ENCODE peak calls at places on chromosomes 7 and 10, in nine cellular contexts. U is EL; A is sciatic nerve; X is Ammon's horn; D is testis; B is stimulated activated CD4-positive, alpha-beta T cell treated with anti-CD3 and anti-CD28 coated beads, TNF-alpha, amount 100 ng/mL, for 1 hour; P is posterior cingulate gyrus; N is left cardiac atrium; H is left ventricle myocardium superior. L is an unnamed sample.

GRCh38 chr7:31747553-31747952 is 60.5 kb downstream of the PPP1R17 start:
- DNase-seq in N (no peak), U (peak), B (no peak), H (no peak), X (no peak), P (no peak), D (no peak), A (no peak), L (no peak)

GRCh38 chr7:150962743-150963399 is 15.2 kb downstream of the KCNH2 start:
- DNase-seq in P (peak), D (peak), A (no peak), H (peak), U (peak), X (peak), N (peak), B (no peak), L (peak)

GRCh38 chr10:110363572-110364411 is 59.1 kb upstream of the SMNDC1 start:
- DNase-seq in P (peak), N (no peak), A (no peak), X (peak), U (no peak), H (no peak), B (no peak), D (peak), L (no peak)

GRCh38 chr7:18421297-18422004 is 74.1 kb upstream of the HDAC9 start:
- DNase-seq in A (no peak), B (no peak), X (no peak), P (no peak), N (no peak), D (no peak), H (no peak), U (no peak), L (no peak)

GRCh38 chr10:72242675-72243074 is 26.6 kb upstream of the ASCC1 start:
- DNase-seq in D (peak), X (peak), H (peak), B (no peak), P (peak), A (peak), N (peak), U (no peak), L (peak)

GRCh38 chr7:75993689-75994387 is 557 bp downstream of the TMEM120A start:
- DNase-seq in A (peak), B (no peak), P (peak), N (peak), H (peak), U (peak), D (peak), X (peak), L (peak)

GRCh38 chr7:35617076-35617475 is 77.9 kb downstream of the HERPUD2 start:
- DNase-seq in U (peak), N (no peak), A (no peak), H (no peak), B (no peak), X (no peak), P (no peak), D (no peak), L (no peak)

GRCh38 chr10:45505336-45505735 is 131.3 kb downstream of the ALOX5 start:
- DNase-seq in B (no peak), P (no peak), U (no peak), D (no peak), X (no peak), A (no peak), H (no peak), N (no peak), L (no peak)

GRCh38 chr10:112352044-112352443 is 21.9 kb upstream of the ACSL5 start:
- DNase-seq in X (no peak), P (no peak), B (no peak), D (no peak), A (no peak), N (no peak), U (no peak), H (no peak), L (no peak)

GRCh38 chr7:105003875-105004510 is 10.0 kb upstream of the KMT2E start:
- DNase-seq in X (no peak), D (no peak), A (no peak), P (no peak), H (no peak), N (no peak), U (no peak), B (no peak), L (no peak)

GRCh38 chr7:4613855-4614548 is 68.1 kb upstream of the FOXK1 start:
- DNase-seq in A (no peak), X (no peak), N (no peak), P (peak), H (peak), U (peak), D (peak), B (no peak), L (no peak)

GRCh38 chr10:129725482-129725881 is 238.6 kb downstream of the EBF3 start:
- DNase-seq in P (peak), X (no peak), B (no peak), U (no peak), A (no peak), N (no peak), H (no peak), D (no peak), L (no peak)

GRCh38 chr7:27099839-27100225 is 2.7 kb downstream of the HOXA2 start:
- DNase-seq in P (no peak), N (no peak), X (no peak), U (no peak), D (no peak), B (no peak), A (no peak), H (no peak), L (no peak)

GRCh38 chr10:91090761-91091529 is 129.5 kb upstream of the PCGF5 start:
- DNase-seq in N (no peak), X (peak), A (no peak), B (no peak), P (no peak), H (no peak), U (no peak), D (no peak), L (no peak)

GRCh38 chr10:97673736-97674525 is 13.1 kb downstream of the AVPI1 start:
- DNase-seq in P (peak), U (peak), D (peak), B (no peak), H (no peak), X (peak), N (no peak), A (no peak), L (no peak)

GRCh38 chr10:116733566-116733965 is 8.8 kb downstream of the HSPA12A start:
- DNase-seq in X (no peak), H (no peak), A (no peak), U (peak), B (no peak), D (no peak), N (no peak), P (no peak), L (no peak)

GRCh38 chr7:142603870-142604448 is 145.3 kb upstream of the PRSS1 start:
- DNase-seq in B (peak), P (no peak), U (peak), D (peak), H (no peak), X (peak), N (peak), A (no peak), L (no peak)

GRCh38 chr10:87090779-87091178 is 3.9 kb downstream of the GLUD1 start:
- DNase-seq in P (no peak), H (no peak), B (no peak), A (no peak), D (no peak), N (no peak), U (no peak), X (no peak), L (no peak)